ENCODE peak calls at places on chromosomes 1 and 21, in five cellular contexts. J is A673, T is heart right ventricle, H is Caco-2, X is left ventricle myocardium inferior. K is an unnamed sample.

GRCh38 chr1:27133158-27133557 is 21.8 kb downstream of the SLC9A1 start:
- DNase-seq in J (no peak), T (no peak), H (no peak), X (no peak), K (no peak)

GRCh38 chr1:24410750-24411149 is 2.8 kb downstream of the STPG1 start:
- DNase-seq in J (no peak), T (no peak), H (no peak), X (no peak), K (no peak)

GRCh38 chr1:39787468-39787867 is 1.2 kb downstream of the BMP8B start:
- DNase-seq in J (no peak), T (no peak), H (no peak), X (no peak), K (no peak)

GRCh38 chr1:33119050-33119449 is 38.1 kb downstream of the AZIN2 start:
- DNase-seq in J (no peak), T (no peak), H (no peak), X (no peak), K (no peak)

GRCh38 chr1:4018721-4019521 is 118.8 kb upstream of the C1orf174 start:
- DNase-seq in J (no peak), T (no peak), H (no peak), X (no peak), K (no peak)

GRCh38 chr1:243316366-243316989 is 60.6 kb downstream of the SDCCAG8 start:
- DNase-seq in J (no peak), T (no peak), H (no peak), X (no peak), K (no peak)

GRCh38 chr1:216945506-216946080 is 222.4 kb upstream of the ESRRG start:
- DNase-seq in J (no peak), T (no peak), H (no peak), X (no peak), K (no peak)

GRCh38 chr1:232385221-232385620 is 244.7 kb downstream of the SIPA1L2 start:
- DNase-seq in J (peak; percentile 15), T (no peak), H (no peak), X (no peak), K (no peak)

GRCh38 chr1:14826172-14826636 is 227.7 kb downstream of the KAZN start:
- DNase-seq in J (peak; percentile 15), T (no peak), H (no peak), X (no peak), K (no peak)

GRCh38 chr1:45442272-45442671 is 48.7 kb downstream of the TESK2 start:
- DNase-seq in J (peak; percentile 23), T (no peak), H (no peak), X (no peak), K (no peak)

GRCh38 chr1:150778409-150778808 is 12.8 kb upstream of the CTSS start:
- DNase-seq in J (no peak), T (no peak), H (no peak), X (no peak), K (no peak)

GRCh38 chr1:22861764-22862440 is 110.8 kb downstream of the LACTBL1 start:
- DNase-seq in J (peak; percentile 46), T (no peak), H (peak; percentile 48), X (no peak), K (no peak)

GRCh38 chr21:14560555-14560954 is 14.4 kb upstream of the SAMSN1 start:
- DNase-seq in J (no peak), T (no peak), H (no peak), X (no peak), K (no peak)

GRCh38 chr1:82446955-82447354 is 646.2 kb downstream of the ADGRL2 start:
- DNase-seq in J (no peak), T (no peak), H (no peak), X (no peak), K (no peak)

GRCh38 chr1:66242646-66243547 is 291.1 kb upstream of the SGIP1 start:
- DNase-seq in J (peak; percentile 94), T (peak; percentile 78), H (peak; percentile 75), X (peak; percentile 78), K (peak; percentile 72)

GRCh38 chr21:16116798-16117197 is 387.0 kb downstream of the USP25 start:
- DNase-seq in J (no peak), T (no peak), H (no peak), X (no peak), K (no peak)

GRCh38 chr21:16116067-16116466 is 386.3 kb downstream of the USP25 start:
- DNase-seq in J (no peak), T (no peak), H (no peak), X (no peak), K (no peak)

GRCh38 chr21:16117851-16118592 is 388.2 kb downstream of the USP25 start:
- DNase-seq in J (no peak), T (no peak), H (no peak), X (no peak), K (no peak)

GRCh38 chr21:16115461-16115860 is 385.7 kb downstream of the USP25 start:
- DNase-seq in J (no peak), T (no peak), H (no peak), X (no peak), K (no peak)

GRCh38 chr21:16117331-16117730 is 387.5 kb downstream of the USP25 start:
- DNase-seq in J (no peak), T (no peak), H (no peak), X (no peak), K (no peak)
- H3K4me3 ChIP-seq in J (no peak overlapping the region), T (peak overlapping the region; percentile 28), H (no peak overlapping the region), X (peak overlapping the region; percentile 30), K (no peak overlapping the region)

GRCh38 chr1:200708769-200709168 is 29.9 kb upstream of the CAMSAP2 start:
- DNase-seq in J (no peak), T (no peak), H (no peak), X (no peak), K (no peak)

GRCh38 chr1:200706109-200706720 is 32.5 kb upstream of the CAMSAP2 start:
- DNase-seq in J (peak; percentile 34), T (no peak), H (no peak), X (no peak), K (no peak)

GRCh38 chr1:200707116-200707515 is 31.6 kb upstream of the CAMSAP2 start:
- DNase-seq in J (no peak), T (no peak), H (no peak), X (no peak), K (no peak)

GRCh38 chr1:200708161-200708560 is 30.5 kb upstream of the CAMSAP2 start:
- DNase-seq in J (no peak), T (no peak), H (no peak), X (no peak), K (no peak)

GRCh38 chr1:200704991-200705390 is 33.7 kb upstream of the CAMSAP2 start:
- DNase-seq in J (peak; percentile 61), T (no peak), H (no peak), X (no peak), K (no peak)
- TF ChIP-seq CTCF in J (no peak), T (no peak), H (no peak), X (no peak), K (no peak)

DNA sequence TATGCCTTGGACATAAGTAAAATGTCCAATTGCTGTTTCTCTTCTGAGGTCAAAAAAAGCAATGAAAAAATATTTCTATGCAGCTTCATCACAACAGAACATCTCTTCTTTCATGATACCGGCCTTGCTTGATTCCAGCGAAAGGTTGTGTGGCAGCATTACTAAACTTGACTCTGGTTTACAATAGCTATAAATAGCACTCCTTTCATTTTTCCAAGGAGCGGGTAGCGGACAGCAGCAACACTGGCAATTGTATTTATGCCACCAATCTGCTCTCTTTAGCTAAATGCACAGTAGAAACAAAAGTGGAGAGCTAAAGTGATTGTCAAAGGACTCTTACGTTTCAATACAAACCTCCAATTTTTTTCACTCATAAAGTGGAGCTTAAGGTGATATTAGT is 7.5 kb upstream of the DAB1 start:
- DNase-seq in J (no peak), T (no peak), H (no peak), X (no peak), K (no peak)
- H3K4me1 ChIP-seq in J (no peaks in the 10 kb centered on the region), T (no peaks in the 10 kb centered on the region), H (no peaks in the 10 kb centered on the region), X (no peaks in the 10 kb centered on the region), K (no peaks in the 10 kb centered on the region)

GRCh38 chr21:34122047-34122446 is 48.7 kb downstream of the MRPS6 start:
- DNase-seq in J (no peak), T (no peak), H (no peak), X (no peak), K (no peak)
- H3K4me3 ChIP-seq in J (no peak overlapping the region), T (no peak overlapping the region), H (no peak overlapping the region), X (no peak overlapping the region), K (no peak overlapping the region)

GRCh38 chr1:67414574-67414973 is 15.6 kb downstream of the SERBP1 start:
- DNase-seq in J (no peak), T (no peak), H (no peak), X (no peak), K (no peak)
- TF ChIP-seq CTCF in J (no peak), T (no peak), H (no peak), X (no peak), K (no peak)

GRCh38 chr1:2501041-2501819 is 25.1 kb downstream of the PLCH2 start:
- DNase-seq in J (no peak), T (no peak), H (no peak), X (no peak), K (no peak)
- H3K4me1 ChIP-seq in J (no peaks in the 10 kb centered on the region), T (peaks cover 15% of the 10 kb centered on the region), H (no peaks in the 10 kb centered on the region), X (peaks cover 18% of the 10 kb centered on the region), K (no peaks in the 10 kb centered on the region)

GRCh38 chr1:116091083-116091482 is 20.1 kb upstream of the MAB21L3 start:
- DNase-seq in J (no peak), T (no peak), H (no peak), X (no peak), K (no peak)
- H3K4me3 ChIP-seq in J (no peak overlapping the region), T (no peak overlapping the region), H (no peak overlapping the region), X (no peak overlapping the region), K (no peak overlapping the region)

GRCh38 chr1:34906756-34907155 is 22.7 kb downstream of the DLGAP3 start:
- DNase-seq in J (no peak), T (no peak), H (no peak), X (no peak), K (no peak)
- TF ChIP-seq CTCF in J (no peak), T (no peak), H (no peak), X (no peak), K (no peak)

K was measured in pancreas.